ENCODE peak calls at places on chromosome 13, in seven cellular contexts. One of them, this sample, is unnamed.

GRCh38 chr13:19772306-19772705 is 10.4 kb downstream of the PSPC1 start:
- DNase-seq in NCI-H1092 treated with DMSO at 0.1 percent for 48 hours: no peak
- DNase-seq in LHCN-M2: no peak
- DNase-seq in WTC11: no peak
- DNase-seq in right lobe of liver: peak
- DNase-seq in amniotic epithelial cell: no peak
- DNase-seq in midbrain: no peak
- DNase-seq in this sample: no peak

GRCh38 chr13:92769064-92769463 is 457.5 kb upstream of the GPC6 start:
- DNase-seq in NCI-H1092 treated with DMSO at 0.1 percent for 48 hours: no peak
- DNase-seq in LHCN-M2: no peak
- DNase-seq in WTC11: no peak
- DNase-seq in right lobe of liver: no peak
- DNase-seq in amniotic epithelial cell: peak
- DNase-seq in midbrain: no peak
- DNase-seq in this sample: no peak

GRCh38 chr13:88526186-88526852 is 855.1 kb downstream of the SLITRK5 start:
- DNase-seq in NCI-H1092 treated with DMSO at 0.1 percent for 48 hours: no peak
- DNase-seq in LHCN-M2: no peak
- DNase-seq in WTC11: peak
- DNase-seq in right lobe of liver: no peak
- DNase-seq in amniotic epithelial cell: no peak
- DNase-seq in midbrain: no peak
- DNase-seq in this sample: no peak

GRCh38 chr13:100811431-100811830 is 136.8 kb upstream of the TMTC4 start:
- DNase-seq in NCI-H1092 treated with DMSO at 0.1 percent for 48 hours: no peak
- DNase-seq in LHCN-M2: no peak
- DNase-seq in WTC11: no peak
- DNase-seq in right lobe of liver: no peak
- DNase-seq in amniotic epithelial cell: no peak
- DNase-seq in midbrain: no peak
- DNase-seq in this sample: no peak

GRCh38 chr13:80408270-80408669 is 67.3 kb upstream of the SPRY2 start:
- DNase-seq in NCI-H1092 treated with DMSO at 0.1 percent for 48 hours: no peak
- DNase-seq in LHCN-M2: peak
- DNase-seq in WTC11: peak
- DNase-seq in right lobe of liver: no peak
- DNase-seq in amniotic epithelial cell: no peak
- DNase-seq in midbrain: no peak
- DNase-seq in this sample: no peak

GRCh38 chr13:75635621-75636338 is at the start of gene LMO7:
- DNase-seq in NCI-H1092 treated with DMSO at 0.1 percent for 48 hours: peak
- DNase-seq in LHCN-M2: peak
- DNase-seq in WTC11: peak
- DNase-seq in right lobe of liver: peak
- DNase-seq in amniotic epithelial cell: peak
- DNase-seq in midbrain: no peak
- DNase-seq in this sample: no peak

GRCh38 chr13:21326155-21327030 is 132.7 kb downstream of the ZDHHC20 start:
- DNase-seq in NCI-H1092 treated with DMSO at 0.1 percent for 48 hours: no peak
- DNase-seq in LHCN-M2: peak
- DNase-seq in WTC11: peak
- DNase-seq in right lobe of liver: no peak
- DNase-seq in amniotic epithelial cell: peak
- DNase-seq in midbrain: peak
- DNase-seq in this sample: no peak

GRCh38 chr13:27627377-27627776 is 5.7 kb downstream of the POLR1D start:
- DNase-seq in NCI-H1092 treated with DMSO at 0.1 percent for 48 hours: no peak
- DNase-seq in LHCN-M2: no peak
- DNase-seq in WTC11: no peak
- DNase-seq in right lobe of liver: no peak
- DNase-seq in amniotic epithelial cell: no peak
- DNase-seq in midbrain: no peak
- DNase-seq in this sample: no peak

GRCh38 chr13:97749174-97749573 is 204.3 kb upstream of the IPO5 start:
- DNase-seq in NCI-H1092 treated with DMSO at 0.1 percent for 48 hours: no peak
- DNase-seq in LHCN-M2: peak
- DNase-seq in WTC11: no peak
- DNase-seq in right lobe of liver: no peak
- DNase-seq in amniotic epithelial cell: peak
- DNase-seq in midbrain: no peak
- DNase-seq in this sample: no peak

This sample was measured in COLO829.